ENCODE peak calls at places on chromosomes 7 and 10, in six cellular contexts. W is IMR-90, D is trophoblast cell, E is H9, N is H1, S is mesenchymal stem cell. J is an unnamed sample.

GRCh38 chr10:70490142-70490541 is 11.6 kb downstream of the PALD1 start:
- DNase-seq in W (no peak), D (no peak), E (no peak), N (no peak), S (no peak), J (no peak)

GRCh38 chr10:22624289-22624738 is 90.1 kb downstream of the PIP4K2A start:
- DNase-seq in W (peak), D (peak), E (no peak), N (no peak), S (peak), J (no peak)

GRCh38 chr10:97116534-97117162 is 69.1 kb downstream of the SLIT1 start:
- DNase-seq in W (no peak), D (no peak), E (no peak), N (no peak), S (no peak), J (no peak)

GRCh38 chr7:90595341-90595800 is 750 bp upstream of the CDK14 start:
- DNase-seq in W (peak), D (no peak), E (peak), N (no peak), S (no peak), J (peak)

GRCh38 chr7:82594665-82595064 is 151.1 kb upstream of the CACNA2D1 start:
- DNase-seq in W (no peak), D (no peak), E (no peak), N (no peak), S (peak), J (peak)

GRCh38 chr10:64896582-64896981 is 1375.4 kb downstream of the REEP3 start:
- DNase-seq in W (no peak), D (no peak), E (no peak), N (no peak), S (no peak), J (no peak)

GRCh38 chr10:36779238-36779846 is 346.1 kb upstream of the ANKRD30A start:
- DNase-seq in W (peak), D (peak), E (peak), N (peak), S (peak), J (peak)

GRCh38 chr10:6144609-6145413 is 56.0 kb downstream of the RBM17 start:
- DNase-seq in W (peak), D (peak), E (peak), N (no peak), S (peak), J (peak)

GRCh38 chr10:78772986-78773530 is 295.7 kb upstream of the ZMIZ1 start:
- DNase-seq in W (no peak), D (no peak), E (no peak), N (no peak), S (no peak), J (no peak)

GRCh38 chr10:99883523-99883922 is 101.1 kb downstream of the ABCC2 start:
- DNase-seq in W (no peak), D (no peak), E (no peak), N (no peak), S (no peak), J (no peak)

GRCh38 chr7:31935115-31935514 is 135.1 kb downstream of the PDE1C start:
- DNase-seq in W (no peak), D (no peak), E (no peak), N (no peak), S (no peak), J (no peak)

GRCh38 chr10:70197235-70197952 is 27.1 kb upstream of the SAR1A start:
- DNase-seq in W (no peak), D (no peak), E (no peak), N (no peak), S (no peak), J (no peak)

GRCh38 chr10:103668351-103669242 is 175.1 kb downstream of the NEURL1 start:
- DNase-seq in W (peak), D (no peak), E (no peak), N (no peak), S (no peak), J (no peak)

GRCh38 chr7:141483044-141483443 is 68.2 kb upstream of the AGK start:
- DNase-seq in W (no peak), D (no peak), E (no peak), N (no peak), S (no peak), J (no peak)

GRCh38 chr10:126001579-126001978 is 105.2 kb downstream of the FANK1 start:
- DNase-seq in W (no peak), D (peak), E (no peak), N (no peak), S (no peak), J (no peak)

GRCh38 chr7:43303740-43304241 is 191.3 kb downstream of the HECW1 start:
- DNase-seq in W (peak), D (no peak), E (no peak), N (no peak), S (no peak), J (no peak)

GRCh38 chr7:131130324-131130723 is 197.4 kb upstream of the MKLN1 start:
- DNase-seq in W (no peak), D (peak), E (no peak), N (no peak), S (no peak), J (no peak)

GRCh38 chr7:22671177-22671879 is 55.7 kb upstream of the IL6 start:
- DNase-seq in W (peak), D (no peak), E (no peak), N (no peak), S (peak), J (no peak)

GRCh38 chr10:788796-789748 is 99.6 kb upstream of the DIP2C start:
- DNase-seq in W (peak), D (peak), E (peak), N (no peak), S (peak), J (peak)

GRCh38 chr7:51286392-51286791 is 30.2 kb downstream of the COBL start:
- DNase-seq in W (no peak), D (no peak), E (no peak), N (no peak), S (no peak), J (no peak)

GRCh38 chr10:16242859-16243613 is 193.8 kb upstream of the PTER start:
- DNase-seq in W (no peak), D (no peak), E (peak), N (peak), S (no peak), J (peak)

GRCh38 chr7:83301416-83301815 is 138.7 kb upstream of the PCLO start:
- DNase-seq in W (no peak), D (no peak), E (no peak), N (no peak), S (peak), J (no peak)

GRCh38 chr10:117212176-117212575 is 14.9 kb downstream of the KCNK18 start:
- DNase-seq in W (no peak), D (no peak), E (no peak), N (no peak), S (no peak), J (no peak)

GRCh38 chr7:80783688-80784327 is 135.0 kb downstream of the SEMA3C start:
- DNase-seq in W (peak), D (no peak), E (no peak), N (no peak), S (no peak), J (no peak)

GRCh38 chr10:4372601-4373000 is 453.4 kb upstream of the AKR1E2 start:
- DNase-seq in W (peak), D (no peak), E (no peak), N (no peak), S (peak), J (no peak)

GRCh38 chr10:11036424-11037011 is 18.8 kb downstream of the CELF2 start:
- DNase-seq in W (peak), D (peak), E (peak), N (no peak), S (peak), J (peak)

GRCh38 chr7:41702635-41703371 is at the start of gene INHBA:
- DNase-seq in W (peak), D (peak), E (no peak), N (no peak), S (peak), J (no peak)
- H3K27ac ChIP-seq in W (peak), D (no peak), E (no peak), N (no peak), S (peak), J (no peak)

DNA sequence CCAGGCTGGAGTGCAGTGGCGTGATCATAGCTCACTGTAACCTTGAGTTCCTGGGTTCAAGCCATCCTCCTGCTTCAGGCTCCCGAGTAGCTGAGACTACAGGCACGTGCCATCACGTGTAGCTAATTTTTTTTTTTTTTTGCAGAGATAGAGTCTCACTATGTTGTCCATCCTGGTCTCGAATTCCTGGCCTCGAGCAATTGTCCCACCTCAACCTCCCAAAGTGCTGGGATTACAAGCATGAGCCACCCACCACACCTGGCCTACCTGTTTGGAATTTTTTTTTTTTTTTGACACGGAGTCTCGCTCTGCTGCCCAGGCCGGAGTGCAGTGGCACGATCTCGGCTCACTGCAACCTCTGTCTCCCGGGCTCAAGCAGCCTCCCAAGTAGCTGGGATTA is 117.1 kb upstream of the PARD3 start:
- DNase-seq in W (no peak), D (peak), E (no peak), N (no peak), S (no peak), J (no peak)
- H4K91ac ChIP-seq in W (no peak), D (no peak), E (no peak), N (no peak), S (no peak), J (no peak)

GRCh38 chr10:76082956-76083355 is 651.5 kb downstream of the LRMDA start:
- DNase-seq in W (peak), D (no peak), E (peak), N (peak), S (peak), J (peak)

GRCh38 chr10:76085002-76085401 is 653.6 kb downstream of the LRMDA start:
- DNase-seq in W (no peak), D (no peak), E (no peak), N (no peak), S (no peak), J (no peak)

GRCh38 chr10:76089626-76090185 is 658.3 kb downstream of the LRMDA start:
- DNase-seq in W (no peak), D (no peak), E (no peak), N (no peak), S (no peak), J (no peak)

GRCh38 chr10:76086571-76087260 is 655.3 kb downstream of the LRMDA start:
- DNase-seq in W (peak), D (no peak), E (peak), N (no peak), S (peak), J (no peak)

GRCh38 chr10:76085773-76086570 is 654.5 kb downstream of the LRMDA start:
- DNase-seq in W (no peak), D (no peak), E (no peak), N (no peak), S (peak), J (no peak)
- H2BK5ac ChIP-seq in W (no peak), D (peak), E (no peak), N (peak), S (no peak), J (no peak)

DNA sequence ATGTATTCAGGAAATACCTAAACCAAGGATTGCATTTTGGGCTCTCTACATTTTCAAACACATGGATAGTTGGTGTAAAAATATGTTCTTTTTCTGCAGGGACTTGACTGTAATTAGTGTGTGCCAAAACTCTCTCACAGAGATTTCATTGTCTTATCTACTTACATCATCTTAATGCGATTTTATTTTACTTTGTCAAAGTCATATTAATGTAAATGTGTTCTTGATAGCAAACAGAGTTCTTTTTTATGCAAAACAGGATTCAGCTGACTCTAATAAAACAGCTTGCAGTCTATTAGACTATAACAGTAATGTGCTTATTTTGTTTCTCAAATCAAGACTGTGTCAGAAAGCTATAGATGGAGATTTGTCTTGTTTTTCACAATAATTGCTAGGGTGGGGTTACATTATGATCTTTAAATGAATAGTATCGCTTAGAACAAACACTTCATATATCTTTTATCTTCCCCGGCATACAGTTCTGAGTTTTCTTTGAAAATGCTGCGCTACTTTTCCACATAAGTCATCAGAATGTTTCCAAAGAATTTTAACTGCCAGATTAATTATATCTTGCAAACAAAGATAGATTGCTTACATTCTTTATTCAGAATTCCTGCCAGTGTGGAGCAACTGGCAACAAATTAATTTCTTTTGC is 65.1 kb upstream of the ARID5B start:
- DNase-seq in W (no peak), D (peak), E (no peak), N (no peak), S (peak), J (no peak)
- H3K27ac ChIP-seq in W (peak), D (no peak), E (no peak), N (no peak), S (peak), J (no peak)

GRCh38 chr10:130137077-130137448 is 872 bp downstream of the GLRX3 start:
- DNase-seq in W (peak), D (no peak), E (no peak), N (no peak), S (peak), J (peak)

GRCh38 chr10:130137659-130138478 is 1.7 kb downstream of the GLRX3 start:
- DNase-seq in W (no peak), D (no peak), E (no peak), N (no peak), S (no peak), J (no peak)

GRCh38 chr10:130136214-130137076 is at the start of gene GLRX3:
- DNase-seq in W (peak), D (peak), E (peak), N (peak), S (peak), J (peak)

GRCh38 chr10:130140425-130140824 is 4.2 kb downstream of the GLRX3 start:
- DNase-seq in W (no peak), D (no peak), E (no peak), N (no peak), S (no peak), J (no peak)

DNA sequence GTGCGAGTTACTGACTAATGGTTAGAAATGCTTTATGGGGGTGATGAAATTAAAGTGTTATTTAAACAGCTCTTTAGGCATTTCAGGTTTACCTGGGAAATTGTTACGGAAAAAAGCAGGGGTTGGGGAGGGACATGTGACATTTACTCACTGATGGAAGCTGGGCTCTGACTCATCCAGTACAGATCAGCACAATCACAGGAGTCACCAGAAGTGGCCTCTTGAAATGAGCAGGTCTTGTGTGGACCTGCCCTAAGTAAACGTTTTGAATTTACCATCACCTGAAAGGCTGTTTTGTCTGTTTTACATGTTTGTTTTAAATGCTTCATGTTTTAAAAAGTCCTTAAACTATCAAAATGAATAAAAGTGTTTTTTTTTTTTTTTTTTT is 2.3 kb downstream of the GLRX3 start:
- DNase-seq in W (peak), D (peak), E (no peak), N (no peak), S (peak), J (no peak)
- H4K91ac ChIP-seq in W (no peak), D (no peak), E (no peak), N (no peak), S (no peak), J (no peak)

GRCh38 chr10:44352316-44353127 is 32.4 kb downstream of the CXCL12 start:
- DNase-seq in W (peak), D (no peak), E (no peak), N (no peak), S (peak), J (no peak)
- H2BK5ac ChIP-seq in W (peak), D (no peak), E (no peak), N (no peak), S (no peak), J (no peak)